ENCODE peak calls at places on chromosomes 7 and 10, in ten cellular contexts. C is heart left ventricle, D is tibial nerve, P is A549, E is Peyer's patch, Z is upper lobe of left lung, L is K562, M is adrenal gland, W is HCT116, U is suprapubic skin. J is an unnamed sample.

GRCh38 chr10:132962623-132963429 is 20.5 kb upstream of the CFAP46 start:
- DNase-seq in M (no peak), P (no peak), D (no peak), U (no peak), E (no peak), L (no peak), Z (no peak), W (no peak), C (no peak), J (no peak)

GRCh38 chr7:13949939-13950338 is 39.5 kb downstream of the ETV1 start:
- DNase-seq in Z (no peak), P (no peak), D (no peak), C (no peak), U (no peak), L (no peak), M (no peak), W (no peak), E (no peak), J (no peak)

GRCh38 chr10:111128331-111129167 is 51.7 kb downstream of the ADRA2A start:
- DNase-seq in Z (no peak), D (no peak), P (peak; percentile 61), E (no peak), L (peak; percentile 16), C (no peak), U (no peak), W (peak; percentile 75), M (peak; percentile 38), J (peak; percentile 77)

GRCh38 chr10:89846786-89847185 is 145.4 kb downstream of the KIF20B start:
- DNase-seq in E (no peak), Z (no peak), M (no peak), L (no peak), W (no peak), C (no peak), U (no peak), P (no peak), D (no peak), J (no peak)

GRCh38 chr7:149670288-149670687 is 103.1 kb downstream of the ZNF467 start:
- DNase-seq in P (no peak), C (peak; percentile 58), M (peak; percentile 66), E (no peak), Z (no peak), L (no peak), W (no peak), U (no peak), D (no peak), J (no peak)

GRCh38 chr7:53151496-53151895 is 116.1 kb downstream of the POM121L12 start:
- DNase-seq in M (no peak), E (no peak), L (no peak), C (no peak), U (no peak), P (no peak), W (no peak), D (no peak), Z (no peak), J (no peak)

GRCh38 chr10:110137142-110137545 is 70.3 kb upstream of the MXI1 start:
- DNase-seq in P (peak; percentile 77), M (no peak), Z (no peak), E (no peak), U (no peak), C (no peak), L (peak; percentile 42), D (peak; percentile 55), W (peak; percentile 55), J (no peak)

GRCh38 chr7:77425151-77426051 is 9.3 kb upstream of the GSAP start:
- DNase-seq in P (peak; percentile 53), W (peak; percentile 59), Z (no peak), D (no peak), E (no peak), M (no peak), C (no peak), L (no peak), U (no peak), J (no peak)

GRCh38 chr7:45682836-45683555 is 108.8 kb downstream of the ADCY1 start:
- DNase-seq in D (peak; percentile 2), U (peak; percentile 34), C (no peak), L (no peak), M (no peak), P (no peak), W (no peak), Z (no peak), E (no peak), J (no peak)

GRCh38 chr10:14302035-14302434 is 28.7 kb downstream of the FRMD4A start:
- DNase-seq in E (no peak), L (peak; percentile 11), P (no peak), C (no peak), D (no peak), Z (no peak), W (no peak), U (no peak), M (no peak), J (no peak)

GRCh38 chr10:10528563-10528910 is 489.1 kb upstream of the CELF2 start:
- DNase-seq in E (no peak), C (no peak), L (no peak), Z (no peak), M (no peak), P (no peak), D (no peak), U (no peak), W (no peak), J (no peak)
- TF ChIP-seq POLR2A in E (no peak), C (no peak), L (no peak), Z (no peak), M (no peak), P (no peak), D (no peak), U (no peak), W (no peak), J (no peak)

DNA sequence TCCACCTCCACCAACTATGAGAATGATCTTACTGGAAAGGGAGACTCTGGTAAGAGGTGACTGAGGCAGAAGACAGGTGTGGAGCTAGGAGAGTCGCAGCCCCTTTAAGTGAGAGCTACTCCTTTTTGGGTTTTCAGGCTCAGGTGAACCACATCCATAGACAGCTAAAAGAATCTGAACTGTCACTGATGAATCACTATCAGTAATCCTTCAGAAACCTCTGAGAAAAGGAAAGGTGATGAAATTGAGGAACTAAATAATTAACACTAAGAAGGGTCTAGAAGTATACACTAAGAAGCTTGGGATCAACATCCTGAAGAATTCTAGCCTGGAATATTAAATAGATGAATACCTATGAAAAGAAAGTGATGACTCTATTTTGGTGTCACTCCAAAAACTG is 83.0 kb downstream of the SORBS1 start:
- DNase-seq in W (no peak), M (no peak), D (no peak), P (no peak), L (no peak), U (no peak), C (no peak), E (no peak), Z (no peak), J (no peak)
- TF ChIP-seq CTCF in W (no peak), M (no peak), D (no peak), P (no peak), L (no peak), U (no peak), C (no peak), E (no peak), Z (no peak), J (no peak)

GRCh38 chr10:22708772-22709171 is 5.6 kb downstream of the PIP4K2A start:
- DNase-seq in W (no peak), Z (no peak), M (no peak), C (no peak), D (no peak), E (no peak), P (no peak), L (no peak), U (no peak), J (no peak)

GRCh38 chr10:22711373-22711772 is 3.0 kb downstream of the PIP4K2A start:
- DNase-seq in M (no peak), E (no peak), U (no peak), P (no peak), D (no peak), C (no peak), L (no peak), W (no peak), Z (no peak), J (no peak)

GRCh38 chr10:22712959-22713852 is 1.2 kb downstream of the PIP4K2A start:
- DNase-seq in E (peak; percentile 56), C (peak; percentile 43), L (peak; percentile 53), M (peak; percentile 39), U (no peak), D (peak; percentile 11), P (no peak), W (no peak), Z (peak; percentile 87), J (peak; percentile 88)

GRCh38 chr10:22712246-22712958 is 2.0 kb downstream of the PIP4K2A start:
- DNase-seq in P (no peak), E (no peak), C (no peak), Z (no peak), L (no peak), D (no peak), U (no peak), W (no peak), M (no peak), J (no peak)

DNA sequence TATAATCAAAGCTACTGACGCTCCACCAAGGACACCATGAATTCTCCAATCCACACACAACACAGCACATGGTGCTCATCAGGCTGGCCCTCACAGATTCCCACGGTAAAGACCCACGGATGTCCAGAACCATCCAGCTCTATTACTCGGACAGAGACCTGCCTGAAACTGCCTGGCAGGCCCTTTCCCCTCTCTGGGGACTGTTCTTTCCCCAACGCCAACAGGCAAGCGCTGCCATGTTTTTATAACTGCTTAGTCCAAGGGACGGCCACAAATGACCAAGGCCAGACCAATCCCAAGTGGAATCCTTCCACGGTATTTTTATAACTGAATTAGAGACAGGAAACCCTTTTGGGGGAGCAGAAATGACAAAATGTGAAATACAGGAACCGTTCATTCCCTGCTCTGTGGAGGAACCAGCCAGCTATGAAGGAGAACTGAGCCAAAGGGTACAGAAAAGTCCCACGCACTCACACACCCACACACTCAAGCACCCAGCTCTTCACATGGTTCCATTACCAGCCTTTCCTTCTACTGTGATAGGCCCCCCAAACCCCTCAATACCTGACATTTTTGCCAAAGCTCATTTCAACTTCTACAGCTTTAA is 4.1 kb downstream of the PIP4K2A start:
- DNase-seq in U (no peak), D (no peak), W (no peak), M (peak; percentile 24), Z (no peak), E (peak; percentile 47), P (no peak), L (no peak), C (no peak), J (no peak)
- H3K4me3 ChIP-seq in U (no peak overlapping the region), D (no peak overlapping the region), W (no peak overlapping the region), M (no peak overlapping the region), Z (no peak overlapping the region), E (peak overlapping the region; percentile 15), P (no peak overlapping the region), L (peak overlapping the region; percentile 17), C (no peak overlapping the region), J (no peak overlapping the region)

GRCh38 chr10:7377614-7378248 is 33.1 kb downstream of the SFMBT2 start:
- DNase-seq in L (no peak), Z (no peak), C (no peak), D (no peak), U (no peak), P (no peak), M (no peak), W (no peak), E (no peak), J (no peak)
- TF ChIP-seq POLR2A in L (no peak), Z (no peak), C (no peak), D (no peak), U (no peak), P (no peak), M (no peak), W (no peak), E (no peak), J (no peak)

DNA sequence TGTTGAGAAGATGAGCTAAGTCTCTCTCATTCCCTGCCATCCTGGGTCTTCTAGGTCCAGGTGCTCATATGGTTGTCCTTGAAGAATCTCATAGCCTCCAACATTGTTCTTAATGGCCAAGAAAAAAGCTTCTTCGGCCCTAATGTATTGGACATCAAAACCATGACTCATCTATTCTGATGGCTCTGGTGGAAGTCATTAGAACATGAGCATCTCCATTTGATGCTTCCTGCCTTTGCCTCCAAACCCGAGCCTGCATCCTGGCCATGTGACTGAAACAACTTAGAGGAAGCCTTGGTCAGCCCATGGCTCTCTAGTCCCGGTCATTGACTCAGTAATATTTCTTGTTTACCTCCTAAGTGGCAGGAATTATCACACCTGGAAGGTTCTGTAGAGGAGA is 264.1 kb upstream of the FZD8 start:
- DNase-seq in U (no peak), Z (no peak), W (no peak), D (no peak), E (no peak), C (no peak), L (no peak), M (no peak), P (no peak), J (no peak)
- TF ChIP-seq CTCF in U (no peak), Z (no peak), W (no peak), D (no peak), E (no peak), C (no peak), L (no peak), M (no peak), P (no peak), J (no peak)

J was measured in lower leg skin.